ENCODE peak calls at places on chromosomes 11 and 22, in six cellular contexts. One of them, this sample, is unnamed.

GRCh38 chr11:43558056-43558455 is 122.5 kb upstream of the HSD17B12 start:
- DNase-seq in activated CD4-positive, alpha-beta T cell treated with anti-CD3 and anti-CD28 coated beads, Interleukin-2, amount 50 U/mL, for 1 hour: no peak
- DNase-seq in keratinocyte: no peak
- DNase-seq in posterior cingulate gyrus: no peak
- DNase-seq in stimulated activated CD8-positive, alpha-beta memory T cell treated with anti-CD3 and anti-CD28 coated beads, Interleukin-15, amount 100 ng/mL, for 1 hour: no peak
- DNase-seq in GM10248: no peak
- DNase-seq in this sample: no peak

GRCh38 chr11:61892085-61892370 is 683 bp upstream of the FADS3 start:
- DNase-seq in posterior cingulate gyrus: no peak
- DNase-seq in GM10248: no peak
- DNase-seq in keratinocyte: no peak
- DNase-seq in stimulated activated CD8-positive, alpha-beta memory T cell treated with anti-CD3 and anti-CD28 coated beads, Interleukin-15, amount 100 ng/mL, for 1 hour: no peak
- DNase-seq in activated CD4-positive, alpha-beta T cell treated with anti-CD3 and anti-CD28 coated beads, Interleukin-2, amount 50 U/mL, for 1 hour: no peak
- DNase-seq in this sample: no peak

GRCh38 chr22:49687786-49688515 is 139.7 kb downstream of the BRD1 start:
- DNase-seq in stimulated activated CD8-positive, alpha-beta memory T cell treated with anti-CD3 and anti-CD28 coated beads, Interleukin-15, amount 100 ng/mL, for 1 hour: no peak
- DNase-seq in keratinocyte: no peak
- DNase-seq in posterior cingulate gyrus: no peak
- DNase-seq in GM10248: no peak
- DNase-seq in activated CD4-positive, alpha-beta T cell treated with anti-CD3 and anti-CD28 coated beads, Interleukin-2, amount 50 U/mL, for 1 hour: no peak
- DNase-seq in this sample: no peak

GRCh38 chr11:109729761-109730160 is 307.8 kb downstream of the C11orf87 start:
- DNase-seq in keratinocyte: no peak
- DNase-seq in activated CD4-positive, alpha-beta T cell treated with anti-CD3 and anti-CD28 coated beads, Interleukin-2, amount 50 U/mL, for 1 hour: no peak
- DNase-seq in stimulated activated CD8-positive, alpha-beta memory T cell treated with anti-CD3 and anti-CD28 coated beads, Interleukin-15, amount 100 ng/mL, for 1 hour: no peak
- DNase-seq in posterior cingulate gyrus: no peak
- DNase-seq in GM10248: no peak
- DNase-seq in this sample: no peak

GRCh38 chr11:124725719-124726105 is 14.0 kb upstream of the NRGN start:
- DNase-seq in posterior cingulate gyrus: no peak
- DNase-seq in GM10248: no peak
- DNase-seq in keratinocyte: no peak
- DNase-seq in activated CD4-positive, alpha-beta T cell treated with anti-CD3 and anti-CD28 coated beads, Interleukin-2, amount 50 U/mL, for 1 hour: no peak
- DNase-seq in stimulated activated CD8-positive, alpha-beta memory T cell treated with anti-CD3 and anti-CD28 coated beads, Interleukin-15, amount 100 ng/mL, for 1 hour: no peak
- DNase-seq in this sample: no peak

GRCh38 chr22:46581580-46582244 is 38.5 kb upstream of the GRAMD4 start:
- DNase-seq in keratinocyte: no peak
- DNase-seq in stimulated activated CD8-positive, alpha-beta memory T cell treated with anti-CD3 and anti-CD28 coated beads, Interleukin-15, amount 100 ng/mL, for 1 hour: no peak
- DNase-seq in posterior cingulate gyrus: no peak
- DNase-seq in GM10248: no peak
- DNase-seq in activated CD4-positive, alpha-beta T cell treated with anti-CD3 and anti-CD28 coated beads, Interleukin-2, amount 50 U/mL, for 1 hour: no peak
- DNase-seq in this sample: no peak

GRCh38 chr22:31272522-31273446 is 19.5 kb downstream of the PIK3IP1 start:
- DNase-seq in stimulated activated CD8-positive, alpha-beta memory T cell treated with anti-CD3 and anti-CD28 coated beads, Interleukin-15, amount 100 ng/mL, for 1 hour: no peak
- DNase-seq in activated CD4-positive, alpha-beta T cell treated with anti-CD3 and anti-CD28 coated beads, Interleukin-2, amount 50 U/mL, for 1 hour: peak
- DNase-seq in keratinocyte: no peak
- DNase-seq in GM10248: peak
- DNase-seq in posterior cingulate gyrus: peak
- DNase-seq in this sample: no peak

GRCh38 chr11:47415949-47416472 is 7.6 kb downstream of the SLC39A13 start:
- DNase-seq in GM10248: no peak
- DNase-seq in keratinocyte: no peak
- DNase-seq in stimulated activated CD8-positive, alpha-beta memory T cell treated with anti-CD3 and anti-CD28 coated beads, Interleukin-15, amount 100 ng/mL, for 1 hour: no peak
- DNase-seq in activated CD4-positive, alpha-beta T cell treated with anti-CD3 and anti-CD28 coated beads, Interleukin-2, amount 50 U/mL, for 1 hour: no peak
- DNase-seq in posterior cingulate gyrus: no peak
- DNase-seq in this sample: no peak

GRCh38 chr11:93039841-93040240 is 70.4 kb downstream of the MTNR1B start:
- DNase-seq in stimulated activated CD8-positive, alpha-beta memory T cell treated with anti-CD3 and anti-CD28 coated beads, Interleukin-15, amount 100 ng/mL, for 1 hour: no peak
- DNase-seq in GM10248: no peak
- DNase-seq in posterior cingulate gyrus: no peak
- DNase-seq in keratinocyte: no peak
- DNase-seq in activated CD4-positive, alpha-beta T cell treated with anti-CD3 and anti-CD28 coated beads, Interleukin-2, amount 50 U/mL, for 1 hour: no peak
- DNase-seq in this sample: no peak

GRCh38 chr11:121914508-121914907 is 201.5 kb downstream of the BLID start:
- DNase-seq in keratinocyte: no peak
- DNase-seq in activated CD4-positive, alpha-beta T cell treated with anti-CD3 and anti-CD28 coated beads, Interleukin-2, amount 50 U/mL, for 1 hour: no peak
- DNase-seq in posterior cingulate gyrus: no peak
- DNase-seq in GM10248: no peak
- DNase-seq in stimulated activated CD8-positive, alpha-beta memory T cell treated with anti-CD3 and anti-CD28 coated beads, Interleukin-15, amount 100 ng/mL, for 1 hour: no peak
- DNase-seq in this sample: no peak

GRCh38 chr22:20524004-20524481 is 16.6 kb downstream of the MED15 start:
- DNase-seq in stimulated activated CD8-positive, alpha-beta memory T cell treated with anti-CD3 and anti-CD28 coated beads, Interleukin-15, amount 100 ng/mL, for 1 hour: no peak
- DNase-seq in keratinocyte: no peak
- DNase-seq in activated CD4-positive, alpha-beta T cell treated with anti-CD3 and anti-CD28 coated beads, Interleukin-2, amount 50 U/mL, for 1 hour: peak
- DNase-seq in posterior cingulate gyrus: no peak
- DNase-seq in GM10248: no peak
- DNase-seq in this sample: no peak

GRCh38 chr11:34356576-34356917 is 1.3 kb downstream of the ABTB2 start:
- DNase-seq in posterior cingulate gyrus: peak
- DNase-seq in activated CD4-positive, alpha-beta T cell treated with anti-CD3 and anti-CD28 coated beads, Interleukin-2, amount 50 U/mL, for 1 hour: no peak
- DNase-seq in GM10248: no peak
- DNase-seq in keratinocyte: no peak
- DNase-seq in stimulated activated CD8-positive, alpha-beta memory T cell treated with anti-CD3 and anti-CD28 coated beads, Interleukin-15, amount 100 ng/mL, for 1 hour: no peak
- DNase-seq in this sample: peak

GRCh38 chr22:24951942-24952836 is at the start of gene KIAA1671:
- DNase-seq in posterior cingulate gyrus: peak
- DNase-seq in stimulated activated CD8-positive, alpha-beta memory T cell treated with anti-CD3 and anti-CD28 coated beads, Interleukin-15, amount 100 ng/mL, for 1 hour: peak
- DNase-seq in activated CD4-positive, alpha-beta T cell treated with anti-CD3 and anti-CD28 coated beads, Interleukin-2, amount 50 U/mL, for 1 hour: peak
- DNase-seq in keratinocyte: no peak
- DNase-seq in GM10248: peak
- DNase-seq in this sample: peak

GRCh38 chr22:19744350-19745006 is 16.1 kb upstream of the TBX1 start:
- DNase-seq in stimulated activated CD8-positive, alpha-beta memory T cell treated with anti-CD3 and anti-CD28 coated beads, Interleukin-15, amount 100 ng/mL, for 1 hour: no peak
- DNase-seq in posterior cingulate gyrus: no peak
- DNase-seq in keratinocyte: no peak
- DNase-seq in activated CD4-positive, alpha-beta T cell treated with anti-CD3 and anti-CD28 coated beads, Interleukin-2, amount 50 U/mL, for 1 hour: no peak
- DNase-seq in GM10248: no peak
- DNase-seq in this sample: no peak

GRCh38 chr11:57123590-57123989 is 58.2 kb upstream of the LRRC55 start:
- DNase-seq in stimulated activated CD8-positive, alpha-beta memory T cell treated with anti-CD3 and anti-CD28 coated beads, Interleukin-15, amount 100 ng/mL, for 1 hour: no peak
- DNase-seq in GM10248: no peak
- DNase-seq in activated CD4-positive, alpha-beta T cell treated with anti-CD3 and anti-CD28 coated beads, Interleukin-2, amount 50 U/mL, for 1 hour: no peak
- DNase-seq in posterior cingulate gyrus: no peak
- DNase-seq in keratinocyte: no peak
- DNase-seq in this sample: no peak

GRCh38 chr11:10793470-10794255 is 15.1 kb downstream of the EIF4G2 start:
- DNase-seq in keratinocyte: no peak
- DNase-seq in activated CD4-positive, alpha-beta T cell treated with anti-CD3 and anti-CD28 coated beads, Interleukin-2, amount 50 U/mL, for 1 hour: no peak
- DNase-seq in posterior cingulate gyrus: no peak
- DNase-seq in stimulated activated CD8-positive, alpha-beta memory T cell treated with anti-CD3 and anti-CD28 coated beads, Interleukin-15, amount 100 ng/mL, for 1 hour: no peak
- DNase-seq in GM10248: no peak
- DNase-seq in this sample: no peak

GRCh38 chr22:48748113-48748859 is 1079.4 kb downstream of the BRD1 start:
- DNase-seq in activated CD4-positive, alpha-beta T cell treated with anti-CD3 and anti-CD28 coated beads, Interleukin-2, amount 50 U/mL, for 1 hour: no peak
- DNase-seq in stimulated activated CD8-positive, alpha-beta memory T cell treated with anti-CD3 and anti-CD28 coated beads, Interleukin-15, amount 100 ng/mL, for 1 hour: no peak
- DNase-seq in posterior cingulate gyrus: no peak
- DNase-seq in keratinocyte: no peak
- DNase-seq in GM10248: no peak
- DNase-seq in this sample: peak

GRCh38 chr11:124894606-124895430 is 2.8 kb downstream of the ROBO4 start:
- DNase-seq in GM10248: no peak
- DNase-seq in stimulated activated CD8-positive, alpha-beta memory T cell treated with anti-CD3 and anti-CD28 coated beads, Interleukin-15, amount 100 ng/mL, for 1 hour: no peak
- DNase-seq in keratinocyte: no peak
- DNase-seq in posterior cingulate gyrus: no peak
- DNase-seq in activated CD4-positive, alpha-beta T cell treated with anti-CD3 and anti-CD28 coated beads, Interleukin-2, amount 50 U/mL, for 1 hour: no peak
- DNase-seq in this sample: no peak

GRCh38 chr11:83681045-83681781 is 395.0 kb upstream of the CCDC90B start:
- DNase-seq in posterior cingulate gyrus: no peak
- DNase-seq in stimulated activated CD8-positive, alpha-beta memory T cell treated with anti-CD3 and anti-CD28 coated beads, Interleukin-15, amount 100 ng/mL, for 1 hour: no peak
- DNase-seq in activated CD4-positive, alpha-beta T cell treated with anti-CD3 and anti-CD28 coated beads, Interleukin-2, amount 50 U/mL, for 1 hour: no peak
- DNase-seq in GM10248: no peak
- DNase-seq in keratinocyte: no peak
- DNase-seq in this sample: no peak

GRCh38 chr11:37107415-37107814 is 509.4 kb upstream of the RAG2 start:
- DNase-seq in stimulated activated CD8-positive, alpha-beta memory T cell treated with anti-CD3 and anti-CD28 coated beads, Interleukin-15, amount 100 ng/mL, for 1 hour: no peak
- DNase-seq in posterior cingulate gyrus: no peak
- DNase-seq in GM10248: no peak
- DNase-seq in activated CD4-positive, alpha-beta T cell treated with anti-CD3 and anti-CD28 coated beads, Interleukin-2, amount 50 U/mL, for 1 hour: no peak
- DNase-seq in keratinocyte: no peak
- DNase-seq in this sample: no peak

GRCh38 chr11:113168358-113168757 is 146.0 kb upstream of the TTC12 start:
- DNase-seq in keratinocyte: no peak
- DNase-seq in stimulated activated CD8-positive, alpha-beta memory T cell treated with anti-CD3 and anti-CD28 coated beads, Interleukin-15, amount 100 ng/mL, for 1 hour: no peak
- DNase-seq in GM10248: no peak
- DNase-seq in activated CD4-positive, alpha-beta T cell treated with anti-CD3 and anti-CD28 coated beads, Interleukin-2, amount 50 U/mL, for 1 hour: no peak
- DNase-seq in posterior cingulate gyrus: no peak
- DNase-seq in this sample: no peak

GRCh38 chr11:43984519-43985385 is 42.3 kb downstream of the C11orf96 start:
- DNase-seq in GM10248: no peak
- DNase-seq in keratinocyte: no peak
- DNase-seq in activated CD4-positive, alpha-beta T cell treated with anti-CD3 and anti-CD28 coated beads, Interleukin-2, amount 50 U/mL, for 1 hour: no peak
- DNase-seq in stimulated activated CD8-positive, alpha-beta memory T cell treated with anti-CD3 and anti-CD28 coated beads, Interleukin-15, amount 100 ng/mL, for 1 hour: no peak
- DNase-seq in posterior cingulate gyrus: no peak
- DNase-seq in this sample: no peak

GRCh38 chr11:108278546-108278945 is 55.7 kb downstream of the ATM start:
- DNase-seq in keratinocyte: no peak
- DNase-seq in posterior cingulate gyrus: no peak
- DNase-seq in stimulated activated CD8-positive, alpha-beta memory T cell treated with anti-CD3 and anti-CD28 coated beads, Interleukin-15, amount 100 ng/mL, for 1 hour: no peak
- DNase-seq in activated CD4-positive, alpha-beta T cell treated with anti-CD3 and anti-CD28 coated beads, Interleukin-2, amount 50 U/mL, for 1 hour: no peak
- DNase-seq in GM10248: no peak
- DNase-seq in this sample: no peak

GRCh38 chr11:94131363-94132115 is 2.9 kb downstream of the PANX1 start:
- DNase-seq in GM10248: no peak
- DNase-seq in stimulated activated CD8-positive, alpha-beta memory T cell treated with anti-CD3 and anti-CD28 coated beads, Interleukin-15, amount 100 ng/mL, for 1 hour: no peak
- DNase-seq in posterior cingulate gyrus: no peak
- DNase-seq in activated CD4-positive, alpha-beta T cell treated with anti-CD3 and anti-CD28 coated beads, Interleukin-2, amount 50 U/mL, for 1 hour: no peak
- DNase-seq in keratinocyte: no peak
- DNase-seq in this sample: no peak

GRCh38 chr11:96222102-96222501 is 120.9 kb downstream of the MAML2 start:
- DNase-seq in activated CD4-positive, alpha-beta T cell treated with anti-CD3 and anti-CD28 coated beads, Interleukin-2, amount 50 U/mL, for 1 hour: no peak
- DNase-seq in stimulated activated CD8-positive, alpha-beta memory T cell treated with anti-CD3 and anti-CD28 coated beads, Interleukin-15, amount 100 ng/mL, for 1 hour: no peak
- DNase-seq in keratinocyte: no peak
- DNase-seq in GM10248: no peak
- DNase-seq in posterior cingulate gyrus: no peak
- DNase-seq in this sample: no peak

GRCh38 chr11:16321148-16321547 is 35.2 kb downstream of the SOX6 start:
- DNase-seq in activated CD4-positive, alpha-beta T cell treated with anti-CD3 and anti-CD28 coated beads, Interleukin-2, amount 50 U/mL, for 1 hour: no peak
- DNase-seq in posterior cingulate gyrus: no peak
- DNase-seq in stimulated activated CD8-positive, alpha-beta memory T cell treated with anti-CD3 and anti-CD28 coated beads, Interleukin-15, amount 100 ng/mL, for 1 hour: no peak
- DNase-seq in GM10248: no peak
- DNase-seq in keratinocyte: peak
- DNase-seq in this sample: no peak

This sample was measured in activated T-helper 2 cell treated with anti-CD3 and anti-CD28 coated beads, Interferon-gamma antibody, Interleukin-2, Interleukin-4, amounts not matched to agents 10 μg/mL and 5 μg/mL and 100 μg/mL, durations not matched to agents 14 hours and 24 hours and 36 hours.